ENCODE peak calls at places on chromosome 4, in four cellular contexts. Q, D, T and O are unnamed samples.

GRCh38 chr4:125016892-125017299 is 297.9 kb upstream of the FAT4 start:
- DNase-seq in Q (no peak), D (no peak), T (peak), O (no peak)

GRCh38 chr4:147117400-147117799 is 171.7 kb upstream of the TTC29 start:
- DNase-seq in Q (no peak), D (no peak), T (no peak), O (no peak)

GRCh38 chr4:56752985-56753384 is 68.5 kb downstream of the SPINK2 start:
- DNase-seq in Q (peak), D (no peak), T (no peak), O (no peak)

GRCh38 chr4:96916731-96917130 is 1076.8 kb downstream of the PDHA2 start:
- DNase-seq in Q (no peak), D (no peak), T (no peak), O (no peak)

GRCh38 chr4:168293386-168293975 is 25.1 kb downstream of the DDX60 start:
- DNase-seq in Q (no peak), D (no peak), T (no peak), O (no peak)

GRCh38 chr4:68267433-68267944 is 22.0 kb upstream of the TMPRSS11B start:
- DNase-seq in Q (no peak), D (no peak), T (no peak), O (no peak)

GRCh38 chr4:140291259-140291658 is 82.2 kb upstream of the SCOC start:
- DNase-seq in Q (no peak), D (no peak), T (no peak), O (no peak)

GRCh38 chr4:13701937-13702446 is 74.5 kb upstream of the BOD1L1 start:
- DNase-seq in Q (no peak), D (no peak), T (no peak), O (no peak)

GRCh38 chr4:125062079-125062478 is 252.7 kb upstream of the FAT4 start:
- DNase-seq in Q (no peak), D (no peak), T (no peak), O (no peak)

GRCh38 chr4:104475652-104476051 is 19.0 kb downstream of the CXXC4 start:
- DNase-seq in Q (no peak), D (no peak), T (no peak), O (no peak)

GRCh38 chr4:151690164-151690856 is 70.5 kb downstream of the GATB start:
- DNase-seq in Q (no peak), D (no peak), T (no peak), O (no peak)

GRCh38 chr4:164779811-164780216 is 25.9 kb downstream of the SMIM31 start:
- DNase-seq in Q (no peak), D (no peak), T (peak), O (peak)

GRCh38 chr4:54588404-54588803 is 69.4 kb upstream of the KIT start:
- DNase-seq in Q (no peak), D (no peak), T (no peak), O (no peak)

GRCh38 chr4:87034527-87034926 is 99.7 kb downstream of the AFF1 start:
- DNase-seq in Q (no peak), D (no peak), T (no peak), O (no peak)

GRCh38 chr4:153115322-153116100 is 88.7 kb upstream of the TRIM2 start:
- DNase-seq in Q (no peak), D (peak), T (peak), O (peak)

GRCh38 chr4:79319975-79320374 is 5.9 kb downstream of the NAA11 start:
- DNase-seq in Q (no peak), D (no peak), T (no peak), O (no peak)

GRCh38 chr4:6591305-6591704 is 16.3 kb downstream of the MAN2B2 start:
- DNase-seq in Q (no peak), D (no peak), T (peak), O (no peak)

GRCh38 chr4:122764071-122764807 is 31.7 kb downstream of the BBS12 start:
- DNase-seq in Q (no peak), D (no peak), T (no peak), O (no peak)

GRCh38 chr4:40055379-40055872 is 1.2 kb upstream of the N4BP2 start:
- DNase-seq in Q (no peak), D (no peak), T (no peak), O (peak)

GRCh38 chr4:140109626-140110213 is 44.3 kb downstream of the MAML3 start:
- DNase-seq in Q (no peak), D (no peak), T (no peak), O (no peak)

GRCh38 chr4:17236686-17237085 is 275.2 kb downstream of the QDPR start:
- DNase-seq in Q (no peak), D (no peak), T (no peak), O (no peak)

GRCh38 chr4:21507439-21507838 is 441.1 kb downstream of the KCNIP4 start:
- DNase-seq in Q (no peak), D (no peak), T (peak), O (no peak)

GRCh38 chr4:123741906-123742305 is 345.3 kb downstream of the SPRY1 start:
- DNase-seq in Q (no peak), D (no peak), T (no peak), O (no peak)

GRCh38 chr4:958836-959337 is 14.5 kb downstream of the DGKQ start:
- DNase-seq in Q (no peak), D (peak), T (no peak), O (no peak)

GRCh38 chr4:74098628-74098995 is 383 bp downstream of the CXCL2 start:
- DNase-seq in Q (no peak), D (no peak), T (no peak), O (peak)

GRCh38 chr4:175443547-175443946 is 368.5 kb downstream of the GPM6A start:
- DNase-seq in Q (no peak), D (no peak), T (no peak), O (no peak)
- TF ChIP-seq CTCF in Q (no peak), D (no peak), T (no peak), O (no peak)

GRCh38 chr4:127997534-127998388 is 32.6 kb downstream of the ABHD18 start:
- DNase-seq in Q (no peak), D (no peak), T (peak), O (peak)
- TF ChIP-seq CTCF in Q (no peak), D (no peak), T (peak), O (no peak)

DNA sequence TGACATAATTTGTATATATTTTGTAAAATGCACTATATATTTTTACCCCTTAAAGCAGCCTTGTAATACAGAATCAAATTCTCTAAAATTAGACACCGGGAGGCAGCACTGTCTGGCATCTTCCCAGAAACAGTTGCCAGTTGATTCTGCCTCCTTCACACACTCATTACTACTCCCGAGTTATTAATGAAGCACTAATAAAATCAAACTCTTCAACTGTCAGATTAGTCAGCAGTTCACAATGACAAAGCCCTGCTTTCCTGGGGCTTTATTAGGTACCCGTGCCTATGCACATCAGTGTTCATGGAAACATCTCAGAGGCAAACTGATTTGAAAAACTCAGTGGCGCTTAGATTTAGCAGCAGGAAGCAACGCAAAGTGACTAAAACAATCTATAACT is 103.5 kb upstream of the VEGFC start:
- DNase-seq in Q (no peak), D (no peak), T (no peak), O (no peak)
- TF ChIP-seq CTCF in Q (no peak), D (no peak), T (no peak), O (no peak)

GRCh38 chr4:175531405-175532091 is 280.5 kb downstream of the GPM6A start:
- DNase-seq in Q (no peak), D (no peak), T (no peak), O (no peak)
- TF ChIP-seq CTCF in Q (no peak), D (no peak), T (no peak), O (no peak)

GRCh38 chr4:27084685-27085356 is 224.2 kb downstream of the STIM2 start:
- DNase-seq in Q (no peak), D (no peak), T (no peak), O (peak)
- TF ChIP-seq CTCF in Q (no peak), D (no peak), T (no peak), O (peak)

GRCh38 chr4:76990288-76991080 is 40.9 kb downstream of the SEPTIN11 start:
- DNase-seq in Q (no peak), D (no peak), T (no peak), O (no peak)
- TF ChIP-seq CTCF in Q (no peak), D (no peak), T (no peak), O (no peak)

DNA sequence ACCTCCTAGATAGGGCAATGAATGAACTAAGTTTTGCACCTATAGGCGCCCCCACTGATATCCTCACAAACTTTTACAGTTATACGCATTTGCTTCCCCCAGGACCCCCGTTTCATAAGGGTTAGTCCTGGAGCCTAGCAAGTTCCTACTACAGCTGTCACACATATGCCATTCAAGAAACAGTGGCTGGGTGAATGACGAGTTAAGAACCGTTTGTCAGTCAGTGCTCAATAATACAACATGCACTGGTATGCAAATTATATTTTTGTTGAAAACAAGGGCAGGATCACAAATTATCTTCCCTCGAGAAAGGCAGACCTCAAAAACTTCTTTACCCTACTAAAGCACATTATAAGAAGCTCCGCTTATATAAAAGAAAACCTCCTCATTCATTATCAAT is 40.5 kb downstream of the AFAP1 start:
- DNase-seq in Q (no peak), D (no peak), T (no peak), O (no peak)
- TF ChIP-seq CTCF in Q (no peak), D (no peak), T (no peak), O (no peak)

DNA sequence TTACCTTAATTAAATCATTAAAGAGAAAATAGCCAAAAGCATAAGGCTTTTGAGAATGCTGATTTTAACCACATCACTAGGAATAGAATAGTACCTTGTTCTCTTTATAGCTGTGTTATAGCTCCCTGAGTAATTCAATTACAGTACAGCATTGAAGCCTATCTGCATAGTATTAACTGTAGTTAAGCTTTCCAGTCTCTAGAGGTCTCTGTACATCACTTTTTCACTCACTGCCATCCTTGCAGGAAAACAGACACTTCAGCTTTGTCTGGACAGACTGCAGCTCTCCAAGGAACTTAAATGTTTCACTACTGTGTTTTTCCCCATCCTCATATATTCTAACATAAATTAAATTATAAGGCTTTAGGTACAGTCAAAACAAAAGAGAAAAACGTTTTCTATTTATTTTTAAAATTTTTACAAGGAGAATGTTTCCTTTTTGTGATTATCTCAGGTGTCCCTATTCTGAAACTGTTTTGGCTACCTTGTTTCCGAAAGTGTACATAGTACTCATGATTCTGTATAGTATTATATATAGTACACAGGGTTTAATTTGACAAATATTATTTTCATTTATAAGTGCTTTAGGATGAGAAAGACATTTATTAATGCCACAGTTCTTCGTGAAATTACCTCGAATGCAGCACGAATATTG is 407.9 kb downstream of the PCDH18 start:
- DNase-seq in Q (no peak), D (no peak), T (peak), O (no peak)
- TF ChIP-seq CTCF in Q (peak), D (peak), T (peak), O (no peak)

DNA sequence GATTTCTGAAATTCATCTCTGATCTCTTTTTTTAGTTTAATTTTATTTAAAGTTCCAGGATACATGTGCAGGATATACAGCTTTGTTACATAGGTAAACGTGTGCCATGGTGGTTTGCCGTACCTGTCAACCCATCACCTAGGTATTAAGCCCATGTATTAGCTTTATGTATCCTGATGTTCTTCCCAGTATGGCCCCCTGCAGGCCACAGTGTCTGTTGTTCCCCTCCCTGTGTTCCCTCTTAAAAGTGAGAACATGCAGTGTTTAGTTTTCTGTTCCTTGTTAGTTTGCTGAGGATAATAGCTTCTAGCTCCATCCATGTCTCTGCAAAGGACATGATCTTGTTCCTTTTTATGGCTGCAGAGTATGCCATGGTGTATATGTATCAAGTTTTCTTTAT is 153.2 kb downstream of the RAPGEF2 start:
- DNase-seq in Q (no peak), D (no peak), T (no peak), O (no peak)
- TF ChIP-seq CTCF in Q (no peak), D (no peak), T (no peak), O (no peak)

GRCh38 chr4:32460972-32461371 is 1740.8 kb downstream of the PCDH7 start:
- DNase-seq in Q (no peak), D (no peak), T (no peak), O (no peak)

DNA sequence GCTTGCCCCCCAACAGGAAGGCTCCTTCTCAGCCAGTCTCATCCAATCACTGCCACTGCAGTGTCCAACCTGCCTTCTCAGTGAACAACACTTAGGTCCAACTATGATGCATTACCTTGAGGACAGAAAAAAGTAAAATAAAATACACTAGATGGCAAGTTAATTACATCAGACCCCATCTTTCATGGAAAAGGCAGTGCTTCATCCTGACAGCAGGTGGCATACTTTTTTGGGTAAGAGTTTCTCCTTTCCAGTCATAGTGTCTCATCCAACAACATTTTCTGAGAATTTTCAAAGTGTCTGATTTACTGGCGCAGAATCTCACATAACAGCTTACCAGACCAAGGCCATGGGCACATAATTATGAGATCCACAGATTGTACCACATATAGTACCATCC is 1742.8 kb downstream of the PCDH7 start:
- DNase-seq in Q (no peak), D (no peak), T (peak), O (no peak)
- TF ChIP-seq CTCF in Q (no peak), D (no peak), T (peak), O (no peak)